ENCODE peak calls at places on chromosome 9, in seven cellular contexts. Y is pancreas, U is brain microvascular endothelial cell, K is uterus, N is Panc1, O is HCT116, B is mammary epithelial cell. X is an unnamed sample.

GRCh38 chr9:98502311-98502975 is 206.3 kb downstream of the GABBR2 start:
- DNase-seq in Y (no peak), U (peak; percentile 47), K (no peak), N (no peak), O (no peak), B (no peak), X (no peak)

GRCh38 chr9:98860871-98861293 is 53.4 kb downstream of the GALNT12 start:
- DNase-seq in Y (peak; percentile 69), U (peak; percentile 84), K (peak; percentile 71), N (peak; percentile 12), O (no peak), B (peak; percentile 25), X (no peak)

GRCh38 chr9:27303219-27303618 is 6.3 kb upstream of the EQTN start:
- DNase-seq in Y (no peak), U (peak; percentile 39), K (no peak), N (no peak), O (no peak), B (no peak), X (no peak)

GRCh38 chr9:81312346-81312745 is 377.0 kb downstream of the TLE1 start:
- DNase-seq in Y (no peak), U (no peak), K (no peak), N (no peak), O (no peak), B (no peak), X (no peak)

GRCh38 chr9:20713172-20713571 is 29.1 kb downstream of the FOCAD start:
- DNase-seq in Y (no peak), U (no peak), K (no peak), N (no peak), O (no peak), B (no peak), X (no peak)

GRCh38 chr9:104743377-104743985 is 4.0 kb upstream of the NIPSNAP3A start:
- DNase-seq in Y (no peak), U (peak; percentile 47), K (no peak), N (peak; percentile 48), O (peak; percentile 51), B (peak; percentile 58), X (no peak)

GRCh38 chr9:108551030-108551964 is 304.5 kb downstream of the ACTL7B start:
- DNase-seq in Y (no peak), U (peak; percentile 91), K (no peak), N (peak; percentile 65), O (peak; percentile 62), B (peak; percentile 98), X (no peak)

GRCh38 chr9:3768698-3769458 is 243.1 kb upstream of the RFX3 start:
- DNase-seq in Y (no peak), U (no peak), K (peak; percentile 43), N (no peak), O (no peak), B (no peak), X (no peak)

GRCh38 chr9:108186996-108187395 is 668.8 kb downstream of the ACTL7B start:
- DNase-seq in Y (no peak), U (peak; percentile 7), K (no peak), N (no peak), O (no peak), B (no peak), X (no peak)

GRCh38 chr9:85332487-85332886 is 409.3 kb downstream of the AGTPBP1 start:
- DNase-seq in Y (no peak), U (no peak), K (no peak), N (no peak), O (peak; percentile 18), B (no peak), X (no peak)

GRCh38 chr9:21549251-21549765 is 67.2 kb upstream of the IFNE start:
- DNase-seq in Y (peak; percentile 59), U (peak; percentile 95), K (no peak), N (no peak), O (no peak), B (peak; percentile 83), X (no peak)

GRCh38 chr9:122986010-122986409 is 45.2 kb downstream of the RABGAP1 start:
- DNase-seq in Y (no peak), U (no peak), K (no peak), N (no peak), O (no peak), B (no peak), X (no peak)

GRCh38 chr9:76610009-76610352 is 151.0 kb downstream of the GCNT1 start:
- DNase-seq in Y (peak; percentile 25), U (peak; percentile 9), K (peak; percentile 27), N (no peak), O (no peak), B (no peak), X (no peak)

GRCh38 chr9:93099551-93100264 is 3.7 kb downstream of the CARD19 start:
- DNase-seq in Y (no peak), U (no peak), K (peak; percentile 18), N (no peak), O (no peak), B (no peak), X (peak; percentile 68)

GRCh38 chr9:27865031-27865438 is 291.8 kb upstream of the C9orf72 start:
- DNase-seq in Y (no peak), U (peak; percentile 41), K (no peak), N (no peak), O (no peak), B (peak; percentile 37), X (peak; percentile 38)

GRCh38 chr9:27065288-27065687 is 43.7 kb upstream of the TEK start:
- DNase-seq in Y (no peak), U (peak; percentile 38), K (no peak), N (no peak), O (no peak), B (no peak), X (no peak)

GRCh38 chr9:114150608-114151007 is 4.7 kb upstream of the COL27A1 start:
- DNase-seq in Y (no peak), U (no peak), K (no peak), N (no peak), O (no peak), B (no peak), X (no peak)

GRCh38 chr9:18542837-18543405 is 69.0 kb downstream of the ADAMTSL1 start:
- DNase-seq in Y (no peak), U (no peak), K (no peak), N (no peak), O (no peak), B (peak; percentile 32), X (no peak)

GRCh38 chr9:114621975-114622609 is 11.0 kb downstream of the TMEM268 start:
- DNase-seq in Y (no peak), U (peak; percentile 42), K (no peak), N (no peak), O (no peak), B (peak; percentile 60), X (peak; percentile 37)

GRCh38 chr9:93580654-93581380 is 4.4 kb downstream of the PHF2 start:
- DNase-seq in Y (no peak), U (no peak), K (no peak), N (no peak), O (no peak), B (no peak), X (no peak)

GRCh38 chr9:133770076-133770777 is 32.1 kb upstream of the SARDH start:
- DNase-seq in Y (peak; percentile 51), U (no peak), K (no peak), N (no peak), O (no peak), B (no peak), X (peak; percentile 29)

GRCh38 chr9:38160613-38161215 is 91.7 kb upstream of the SHB start:
- DNase-seq in Y (peak; percentile 54), U (peak; percentile 38), K (peak; percentile 43), N (no peak), O (peak; percentile 69), B (no peak), X (peak; percentile 57)

GRCh38 chr9:108477538-108478006 is 378.2 kb downstream of the ACTL7B start:
- DNase-seq in Y (no peak), U (peak; percentile 62), K (no peak), N (peak; percentile 77), O (no peak), B (peak; percentile 78), X (no peak)

GRCh38 chr9:133058550-133059320 is 3.0 kb upstream of the CEL start:
- DNase-seq in Y (no peak), U (no peak), K (no peak), N (no peak), O (no peak), B (no peak), X (peak; percentile 33)

GRCh38 chr9:107323836-107324235 is 40.8 kb downstream of the RAD23B start:
- DNase-seq in Y (no peak), U (no peak), K (no peak), N (no peak), O (no peak), B (no peak), X (no peak)

GRCh38 chr9:79572891-79573696 is 1.3 kb downstream of the TLE4 start:
- DNase-seq in Y (peak; percentile 21), U (no peak), K (peak; percentile 34), N (no peak), O (no peak), B (peak; percentile 43), X (peak; percentile 63)

GRCh38 chr9:129823934-129824601 is at the start of gene TOR1A:
- DNase-seq in Y (peak; percentile 94), U (peak; percentile 90), K (peak; percentile 96), N (peak; percentile 62), O (peak; percentile 94), B (peak; percentile 89), X (peak; percentile 98)
- H3K36me3 ChIP-seq in Y (peaks cover 41% of the 10 kb centered on the region), U (peaks cover 40% of the 10 kb centered on the region), K (no peaks in the 10 kb centered on the region), N (no peaks in the 10 kb centered on the region), O (peaks cover 8% of the 10 kb centered on the region), B (peaks cover 7% of the 10 kb centered on the region), X (peaks cover 60% of the 10 kb centered on the region)

GRCh38 chr9:14151451-14151850 is 162.5 kb downstream of the NFIB start:
- DNase-seq in Y (no peak), U (no peak), K (no peak), N (no peak), O (no peak), B (no peak), X (no peak)
- H3K27ac ChIP-seq in Y (no peak overlapping the region), U (no peak overlapping the region), K (no peak overlapping the region), N (no peak overlapping the region), O (no peak overlapping the region), B (no peak overlapping the region), X (no peak overlapping the region)

GRCh38 chr9:126152622-126153362 is 173.8 kb upstream of the MVB12B start:
- DNase-seq in Y (no peak), U (no peak), K (no peak), N (no peak), O (no peak), B (no peak), X (no peak)

GRCh38 chr9:126153382-126153781 is 173.2 kb upstream of the MVB12B start:
- DNase-seq in Y (no peak), U (no peak), K (no peak), N (no peak), O (no peak), B (no peak), X (no peak)

GRCh38 chr9:126150411-126151030 is 176.1 kb upstream of the MVB12B start:
- DNase-seq in Y (no peak), U (no peak), K (no peak), N (no peak), O (no peak), B (no peak), X (no peak)

GRCh38 chr9:126151031-126151670 is 175.5 kb upstream of the MVB12B start:
- DNase-seq in Y (no peak), U (no peak), K (no peak), N (no peak), O (no peak), B (no peak), X (peak; percentile 43)

GRCh38 chr9:126151671-126152050 is 175.0 kb upstream of the MVB12B start:
- DNase-seq in Y (no peak), U (no peak), K (no peak), N (no peak), O (no peak), B (no peak), X (peak; percentile 49)
- H3K4me3 ChIP-seq in Y (no peak overlapping the region), U (no peak overlapping the region), K (no peak overlapping the region), N (no peak overlapping the region), O (no peak overlapping the region), B (no peak overlapping the region), X (no peak overlapping the region)

GRCh38 chr9:110110154-110110553 is 97.8 kb downstream of the C9orf152 start:
- DNase-seq in Y (no peak), U (no peak), K (no peak), N (no peak), O (no peak), B (no peak), X (no peak)
- H3K36me3 ChIP-seq in Y (no peaks in the 10 kb centered on the region), U (peaks cover 9% of the 10 kb centered on the region), K (no peaks in the 10 kb centered on the region), N (no peaks in the 10 kb centered on the region), O (no peaks in the 10 kb centered on the region), B (peaks cover 2% of the 10 kb centered on the region), X (no peaks in the 10 kb centered on the region)